ENCODE peak calls at places on chromosomes 11 and 22, in seven cellular contexts. Q, N, R, W, D, X and V are unnamed samples.

GRCh38 chr11:35126000-35126878 is 12.7 kb upstream of the CD44 start:
- DNase-seq in Q (no peak), N (peak), R (no peak), W (no peak), D (no peak), X (no peak), V (no peak)

GRCh38 chr11:94968334-94968958 is 4.9 kb downstream of the CWC15 start:
- DNase-seq in Q (no peak), N (no peak), R (peak), W (no peak), D (peak), X (no peak), V (no peak)

GRCh38 chr22:19631899-19632670 is 82.2 kb upstream of the SEPTIN5 start:
- DNase-seq in Q (no peak), N (peak), R (no peak), W (peak), D (peak), X (peak), V (peak)

GRCh38 chr11:85619497-85619896 is 7.6 kb downstream of the DLG2 start:
- DNase-seq in Q (no peak), N (no peak), R (no peak), W (no peak), D (no peak), X (no peak), V (no peak)

GRCh38 chr11:34570584-34570983 is 50.3 kb upstream of the EHF start:
- DNase-seq in Q (no peak), N (no peak), R (peak), W (no peak), D (peak), X (no peak), V (no peak)

GRCh38 chr11:109247071-109247470 is 174.9 kb upstream of the C11orf87 start:
- DNase-seq in Q (no peak), N (no peak), R (no peak), W (no peak), D (peak), X (peak), V (no peak)

GRCh38 chr11:68328374-68329091 is 16.1 kb downstream of the LRP5 start:
- DNase-seq in Q (peak), N (no peak), R (no peak), W (peak), D (no peak), X (no peak), V (peak)

GRCh38 chr11:108916290-108916689 is 251.4 kb downstream of the DDX10 start:
- DNase-seq in Q (no peak), N (no peak), R (no peak), W (no peak), D (peak), X (no peak), V (no peak)

GRCh38 chr11:33211588-33211987 is 45.6 kb upstream of the HIPK3 start:
- DNase-seq in Q (no peak), N (no peak), R (no peak), W (no peak), D (no peak), X (no peak), V (peak)

GRCh38 chr11:74018331-74019005 is 9.6 kb upstream of the UCP3 start:
- DNase-seq in Q (peak), N (no peak), R (peak), W (no peak), D (peak), X (peak), V (peak)

GRCh38 chr11:84645988-84646689 is 981.0 kb downstream of the DLG2 start:
- DNase-seq in Q (peak), N (no peak), R (no peak), W (no peak), D (no peak), X (no peak), V (no peak)

GRCh38 chr11:104705475-104706195 is 192.6 kb downstream of the CASP12 start:
- DNase-seq in Q (peak), N (peak), R (no peak), W (no peak), D (peak), X (peak), V (peak)

GRCh38 chr11:83299681-83300080 is 13.5 kb upstream of the CCDC90B start:
- DNase-seq in Q (no peak), N (no peak), R (no peak), W (no peak), D (no peak), X (no peak), V (no peak)

GRCh38 chr11:70871881-70872280 is 380.5 kb downstream of the SHANK2 start:
- DNase-seq in Q (no peak), N (no peak), R (no peak), W (no peak), D (peak), X (no peak), V (no peak)

GRCh38 chr11:75802913-75803820 is 11.8 kb upstream of the UVRAG start:
- DNase-seq in Q (peak), N (peak), R (peak), W (peak), D (peak), X (peak), V (peak)

GRCh38 chr22:25627271-25627848 is 62.9 kb downstream of the GRK3 start:
- DNase-seq in Q (no peak), N (no peak), R (no peak), W (no peak), D (peak), X (no peak), V (no peak)

GRCh38 chr11:126496576-126497403 is 141.3 kb downstream of the ST3GAL4 start:
- DNase-seq in Q (no peak), N (no peak), R (no peak), W (no peak), D (no peak), X (no peak), V (no peak)

GRCh38 chr22:38755155-38755910 is 465 bp downstream of the SUN2 start:
- DNase-seq in Q (peak), N (peak), R (peak), W (peak), D (peak), X (peak), V (peak)

GRCh38 chr11:17403977-17404759 is 15.7 kb upstream of the KCNJ11 start:
- DNase-seq in Q (peak), N (no peak), R (peak), W (no peak), D (no peak), X (no peak), V (no peak)

GRCh38 chr11:74806267-74806666 is 57.6 kb downstream of the RNF169 start:
- DNase-seq in Q (no peak), N (peak), R (no peak), W (no peak), D (peak), X (no peak), V (no peak)

GRCh38 chr22:43992331-43992821 is 31.7 kb upstream of the PARVB start:
- DNase-seq in Q (no peak), N (no peak), R (peak), W (no peak), D (no peak), X (peak), V (no peak)

GRCh38 chr11:65492637-65493366 is 6.0 kb upstream of the MALAT1 start:
- DNase-seq in Q (peak), N (peak), R (peak), W (no peak), D (peak), X (peak), V (no peak)

GRCh38 chr11:134050541-134051383 is 18.1 kb upstream of the JAM3 start:
- DNase-seq in Q (peak), N (peak), R (no peak), W (peak), D (peak), X (peak), V (peak)

GRCh38 chr11:77590194-77590591 is 440 bp downstream of the AQP11 start:
- DNase-seq in Q (peak), N (no peak), R (no peak), W (no peak), D (peak), X (peak), V (peak)

GRCh38 chr11:18054511-18055103 is 8.5 kb upstream of the TPH1 start:
- DNase-seq in Q (no peak), N (no peak), R (no peak), W (no peak), D (no peak), X (no peak), V (no peak)

GRCh38 chr22:50683994-50684371 is 11.4 kb downstream of the SHANK3 start:
- DNase-seq in Q (no peak), N (no peak), R (no peak), W (no peak), D (no peak), X (no peak), V (no peak)

GRCh38 chr11:48064306-48064705 is 83.9 kb downstream of the PTPRJ start:
- DNase-seq in Q (no peak), N (no peak), R (peak), W (no peak), D (no peak), X (peak), V (no peak)

GRCh38 chr11:23413057-23413456 is 552.8 kb upstream of the CCDC179 start:
- DNase-seq in Q (no peak), N (no peak), R (no peak), W (no peak), D (no peak), X (no peak), V (no peak)

GRCh38 chr11:72721689-72722049 is 30.5 kb downstream of the ARAP1 start:
- DNase-seq in Q (peak), N (peak), R (no peak), W (no peak), D (peak), X (peak), V (no peak)

DNA sequence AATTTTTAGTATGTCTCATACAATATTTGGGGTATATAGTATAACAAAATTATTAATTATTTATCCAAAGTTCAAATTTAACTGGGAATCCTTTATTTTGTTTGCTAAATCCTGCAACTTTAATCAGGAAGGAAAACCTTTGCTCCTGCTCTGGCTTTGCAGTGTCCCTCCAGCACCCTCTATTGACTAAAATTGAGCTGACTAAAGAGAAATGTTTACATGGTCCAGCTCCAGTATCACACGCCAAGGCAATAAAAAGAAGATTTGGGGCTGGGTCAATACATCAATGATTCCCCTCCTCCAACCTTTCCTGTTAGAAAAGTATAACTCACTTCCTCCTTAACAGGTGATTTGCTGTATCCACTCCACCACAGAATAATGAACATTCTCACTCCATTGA is 153.0 kb upstream of the LRRC4C start:
- DNase-seq in Q (no peak), N (peak), R (no peak), W (no peak), D (no peak), X (no peak), V (no peak)
- TF ChIP-seq CTCF in Q (no peak), N (peak), R (no peak), W (no peak), D (no peak), X (no peak), V (no peak)

DNA sequence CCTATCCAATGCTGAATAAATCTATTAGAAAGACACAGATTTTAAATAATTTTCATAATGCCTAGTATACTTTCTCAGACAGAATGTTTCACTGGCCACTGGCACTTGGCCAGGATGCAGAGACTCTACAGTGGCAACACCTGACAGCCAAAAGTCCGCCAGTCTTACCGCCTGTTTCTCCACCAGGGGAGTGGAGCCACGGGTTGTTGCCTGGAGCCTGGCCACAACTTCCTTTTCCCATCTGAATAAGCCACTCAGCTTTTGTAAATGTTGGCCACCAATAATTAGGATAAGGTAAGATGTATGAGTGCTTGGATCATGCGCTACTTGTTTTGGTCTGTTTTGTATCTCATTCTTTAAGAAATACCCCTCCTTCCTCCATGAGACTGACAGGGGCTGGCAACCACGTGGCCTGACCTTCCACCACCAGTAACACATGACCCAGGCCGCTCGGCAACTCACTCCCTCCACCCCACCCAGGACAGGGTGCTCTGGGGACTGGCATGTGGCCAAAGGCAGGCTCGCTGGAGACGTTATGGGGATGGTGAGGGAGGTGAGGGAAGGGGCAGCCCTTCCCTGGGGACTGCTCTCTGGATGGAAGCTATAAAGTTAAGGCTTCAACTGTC is 93.0 kb upstream of the BID start:
- DNase-seq in Q (no peak), N (no peak), R (no peak), W (no peak), D (no peak), X (no peak), V (no peak)
- TF ChIP-seq CTCF in Q (no peak), N (no peak), R (no peak), W (no peak), D (no peak), X (peak), V (no peak)

DNA sequence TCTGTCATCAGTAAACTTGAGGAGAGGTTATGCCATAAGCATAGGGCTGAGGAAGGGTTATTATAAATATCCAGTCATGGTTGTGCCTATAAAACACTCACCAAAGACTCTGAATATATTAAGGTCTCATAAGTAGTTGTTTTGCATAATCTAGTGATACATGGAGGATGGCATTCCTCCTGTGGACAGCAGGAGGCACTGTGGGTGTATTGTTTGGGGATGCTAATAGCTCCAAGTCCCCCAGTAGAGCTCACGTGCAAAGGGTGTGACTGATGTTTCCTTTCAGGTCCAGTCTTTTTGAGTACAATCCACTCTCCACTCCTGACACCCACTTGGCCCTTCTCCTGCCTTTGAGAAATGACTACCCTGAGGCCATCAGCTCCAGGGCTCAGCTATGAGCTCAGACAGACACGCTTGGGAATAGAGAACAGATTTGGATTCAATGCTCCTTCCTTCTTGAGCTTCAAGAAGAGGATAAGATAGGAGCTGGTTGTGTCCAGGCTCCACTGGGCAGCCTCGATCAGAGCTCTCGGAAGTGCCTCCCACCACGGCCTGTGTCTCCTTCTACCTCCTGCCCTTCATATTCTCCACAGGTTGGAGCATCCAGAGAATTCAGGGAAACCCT is 85.2 kb upstream of the IGLL5 start:
- DNase-seq in Q (no peak), N (peak), R (no peak), W (no peak), D (no peak), X (no peak), V (no peak)
- TF ChIP-seq CTCF in Q (no peak), N (peak), R (peak), W (peak), D (no peak), X (no peak), V (peak)

GRCh38 chr11:131668867-131669780 is 298.7 kb downstream of the NTM start:
- DNase-seq in Q (peak), N (peak), R (no peak), W (peak), D (peak), X (peak), V (peak)
- TF ChIP-seq CTCF in Q (peak), N (peak), R (peak), W (peak), D (peak), X (peak), V (peak)

DNA sequence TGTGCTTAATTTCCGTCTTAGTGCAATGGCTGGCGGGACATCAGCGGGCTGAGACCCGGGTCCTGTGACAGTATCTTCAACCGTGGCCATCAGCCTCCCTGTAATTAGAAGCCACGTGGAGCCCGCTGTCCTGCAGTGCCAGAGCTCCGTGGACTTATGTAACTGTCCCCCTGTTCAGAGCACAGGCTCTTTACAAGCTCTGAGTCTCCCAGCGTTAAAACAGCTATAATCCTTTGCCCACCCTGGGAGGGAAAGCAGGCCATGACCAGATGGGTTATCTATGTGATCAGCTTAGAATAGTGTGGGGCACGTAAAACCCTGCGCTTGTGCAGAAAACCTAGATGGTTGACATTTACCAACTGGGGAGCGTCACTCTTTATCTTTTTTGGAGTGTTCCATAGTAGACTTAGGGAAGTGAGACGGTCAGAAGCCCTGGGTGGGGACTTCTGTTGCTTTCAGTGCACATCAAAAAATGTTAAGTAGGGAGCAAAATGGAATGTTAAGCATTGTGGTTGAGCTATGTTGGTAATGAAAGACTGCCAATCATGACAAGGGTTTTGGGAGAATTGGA is 103.5 kb upstream of the CADM1 start:
- DNase-seq in Q (no peak), N (no peak), R (no peak), W (no peak), D (no peak), X (no peak), V (no peak)
- TF ChIP-seq CTCF in Q (no peak), N (no peak), R (no peak), W (no peak), D (no peak), X (no peak), V (no peak)